ENCODE peak calls at places on chromosomes 2 and 18, in eight cellular contexts. Z is tibial artery, D is tibial nerve, A is A549, Q is endodermal cell, Y is body of pancreas, F is HCT116, H is AG04450. W is an unnamed sample.

GRCh38 chr2:132701810-132702209 is 31.8 kb upstream of the LYPD1 start:
- DNase-seq in Z (no peak), A (no peak), H (no peak), Q (no peak), D (no peak), Y (no peak), F (no peak), W (no peak)

GRCh38 chr2:232976176-232976575 is 36.9 kb downstream of the NGEF start:
- DNase-seq in A (no peak), Z (no peak), Y (no peak), H (no peak), F (no peak), Q (peak; percentile 31), D (no peak), W (no peak)

GRCh38 chr2:65420712-65421431 is 11.5 kb downstream of the SPRED2 start:
- DNase-seq in Z (no peak), A (peak; percentile 36), D (no peak), Q (peak; percentile 54), Y (no peak), H (peak; percentile 38), F (no peak), W (no peak)

GRCh38 chr18:8654482-8655451 is 45.5 kb downstream of the RAB12 start:
- DNase-seq in Q (peak; percentile 63), Z (no peak), Y (no peak), F (no peak), A (peak; percentile 43), H (no peak), D (no peak), W (no peak)

GRCh38 chr2:230326453-230327417 is at the start of gene SP140L:
- DNase-seq in H (peak; percentile 42), Y (peak; percentile 54), A (peak; percentile 24), Q (peak; percentile 79), F (peak; percentile 49), D (peak; percentile 40), Z (peak; percentile 68), W (no peak)

GRCh38 chr2:109070290-109070689 is 58.7 kb upstream of the SH3RF3 start:
- DNase-seq in Z (no peak), D (no peak), A (no peak), H (no peak), Q (no peak), F (no peak), Y (no peak), W (no peak)

GRCh38 chr2:40371525-40372277 is 80.2 kb downstream of the SLC8A1 start:
- DNase-seq in D (no peak), Z (peak; percentile 48), Q (peak; percentile 50), Y (no peak), A (no peak), F (no peak), H (peak; percentile 45), W (no peak)

GRCh38 chr2:38223256-38223655 is 147.3 kb upstream of the CYP1B1 start:
- DNase-seq in A (no peak), Y (no peak), Q (no peak), Z (no peak), D (no peak), H (no peak), F (no peak), W (no peak)

GRCh38 chr2:53594586-53594918 is 173.1 kb upstream of the CHAC2 start:
- DNase-seq in F (no peak), Q (no peak), H (no peak), D (no peak), A (no peak), Y (no peak), Z (no peak), W (no peak)

GRCh38 chr18:22432672-22433137 is 15.0 kb upstream of the CTAGE1 start:
- DNase-seq in F (peak; percentile 26), Q (no peak), Z (peak; percentile 90), H (peak; percentile 78), D (peak; percentile 16), Y (peak; percentile 85), A (peak; percentile 71), W (no peak)

GRCh38 chr2:237291138-237291792 is 122.7 kb downstream of the COL6A3 start:
- DNase-seq in Q (no peak), D (peak; percentile 88), Z (peak; percentile 96), Y (peak; percentile 85), F (peak; percentile 89), A (peak; percentile 81), H (peak; percentile 97), W (peak; percentile 43)

GRCh38 chr18:3832211-3832610 is 382.2 kb downstream of the TGIF1 start:
- DNase-seq in Z (no peak), Q (no peak), A (no peak), F (no peak), Y (no peak), H (no peak), D (no peak), W (no peak)

GRCh38 chr2:207823865-207824264 is 54.2 kb upstream of the FZD5 start:
- DNase-seq in A (no peak), F (no peak), Q (peak; percentile 29), D (no peak), Z (no peak), H (no peak), Y (no peak), W (no peak)

GRCh38 chr2:134289225-134289624 is 35.4 kb downstream of the MGAT5 start:
- DNase-seq in A (no peak), Z (peak; percentile 48), Y (peak; percentile 16), D (no peak), Q (no peak), F (no peak), H (no peak), W (no peak)

GRCh38 chr2:145200307-145200706 is 680.4 kb upstream of the ZEB2 start:
- DNase-seq in F (no peak), D (no peak), Y (no peak), Q (no peak), A (no peak), Z (no peak), H (no peak), W (no peak)

GRCh38 chr2:45172993-45173392 is 163.7 kb upstream of the SIX2 start:
- DNase-seq in H (no peak), Q (no peak), A (no peak), F (no peak), Y (no peak), D (no peak), Z (no peak), W (no peak)

GRCh38 chr2:121529439-121530209 is 1.1 kb upstream of the RNU4ATAC start:
- DNase-seq in H (peak; percentile 20), Z (peak; percentile 29), F (no peak), Q (no peak), Y (peak; percentile 58), D (peak; percentile 30), A (peak; percentile 29), W (peak; percentile 58)

GRCh38 chr2:190407246-190407661 is 901 bp upstream of the MFSD6 start:
- DNase-seq in F (no peak), Z (no peak), D (no peak), H (no peak), Q (peak; percentile 55), A (no peak), Y (no peak), W (no peak)

GRCh38 chr18:38025433-38026038 is 459.9 kb upstream of the CELF4 start:
- DNase-seq in H (no peak), F (no peak), D (no peak), Y (no peak), Q (peak; percentile 62), Z (no peak), A (no peak), W (no peak)

DNA sequence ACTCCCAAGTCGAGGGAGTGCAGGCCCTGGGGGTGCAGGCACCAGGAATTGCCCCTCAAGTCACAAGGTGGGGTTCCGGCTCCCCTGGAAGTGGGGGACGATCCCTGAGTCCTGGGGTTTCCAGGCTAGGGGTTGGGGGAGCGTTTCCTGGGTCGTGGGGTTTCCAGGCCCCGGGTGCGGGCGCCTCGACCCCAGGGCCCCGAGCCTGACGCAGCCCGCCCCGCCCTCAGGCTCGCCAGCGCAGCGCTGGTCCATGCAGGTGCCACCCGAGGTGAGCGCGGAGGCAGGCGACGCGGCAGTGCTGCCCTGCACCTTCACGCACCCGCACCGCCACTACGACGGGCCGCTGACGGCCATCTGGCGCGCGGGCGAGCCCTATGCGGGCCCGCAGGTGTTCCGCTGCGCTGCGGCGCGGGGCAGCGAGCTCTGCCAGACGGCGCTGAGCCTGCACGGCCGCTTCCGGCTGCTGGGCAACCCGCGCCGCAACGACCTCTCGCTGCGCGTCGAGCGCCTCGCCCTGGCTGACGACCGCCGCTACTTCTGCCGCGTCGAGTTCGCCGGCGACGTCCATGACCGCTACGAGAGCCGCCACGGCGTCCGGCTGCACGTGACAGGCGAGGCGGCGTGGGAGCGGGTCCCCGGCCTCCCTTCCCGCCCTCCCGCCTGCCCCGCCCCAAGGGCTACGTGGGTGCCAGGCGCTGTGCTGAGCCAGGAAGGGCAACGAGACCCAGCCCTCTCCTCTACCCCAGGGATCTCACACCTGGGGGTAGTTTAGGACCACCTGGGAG is 12.0 kb downstream of the SIGLEC15 start:
- DNase-seq in Z (no peak), H (no peak), A (no peak), Y (peak; percentile 36), D (no peak), Q (peak; percentile 90), F (no peak), W (no peak)
- TF ChIP-seq CTCF in Z (peak; percentile 17), H (peak; percentile 17), A (peak; percentile 25), Y (peak; percentile 43), D (no peak), Q (peak; percentile 59), F (no peak), W (no peak)

GRCh38 chr18:33288082-33288716 is 152.3 kb downstream of the CCDC178 start:
- DNase-seq in Y (no peak), Q (no peak), F (no peak), D (no peak), A (no peak), Z (no peak), H (no peak), W (no peak)
- H3K27ac ChIP-seq in Y (no peak overlapping the region), Q (no peak overlapping the region), F (no peak overlapping the region), D (no peak overlapping the region), A (no peak overlapping the region), Z (no peak overlapping the region), H (no peak overlapping the region), W (no peak overlapping the region)

GRCh38 chr2:163610817-163611556 is 124.8 kb downstream of the FIGN start:
- DNase-seq in Z (no peak), H (no peak), F (peak; percentile 6), A (peak; percentile 5), Y (no peak), Q (peak; percentile 75), D (no peak), W (peak; percentile 45)
- TF ChIP-seq CTCF in Z (no peak), H (no peak), F (no peak), A (no peak), Y (no peak), Q (peak; percentile 69), D (no peak), W (peak; percentile 10)

GRCh38 chr2:19359021-19359357 is 566 bp upstream of the OSR1 start:
- DNase-seq in H (no peak), Y (no peak), F (no peak), Z (no peak), Q (no peak), D (no peak), A (no peak), W (no peak)

GRCh38 chr2:19357383-19358241 is 811 bp downstream of the OSR1 start:
- DNase-seq in Y (no peak), H (no peak), D (no peak), A (no peak), Z (peak; percentile 30), Q (peak; percentile 71), F (no peak), W (no peak)

GRCh38 chr2:19359456-19359855 is 1.0 kb upstream of the OSR1 start:
- DNase-seq in Y (no peak), Z (no peak), D (no peak), F (no peak), H (no peak), A (no peak), Q (no peak), W (no peak)

GRCh38 chr2:19356545-19357382 is 1.7 kb downstream of the OSR1 start:
- DNase-seq in Z (no peak), Y (no peak), H (no peak), A (no peak), Q (peak; percentile 68), D (no peak), F (no peak), W (no peak)

GRCh38 chr2:19358242-19359020 is at the start of gene OSR1:
- DNase-seq in A (peak; percentile 80), H (peak; percentile 76), Q (peak; percentile 91), D (no peak), Z (peak; percentile 79), Y (no peak), F (no peak), W (no peak)
- H3K27ac ChIP-seq in A (peak within 1 kb of the TSS; percentile 85), H (peak within 1 kb of the TSS; percentile 77), Q (no peak within 1 kb of the TSS), D (peak within 1 kb of the TSS; percentile 18), Z (peak within 1 kb of the TSS; percentile 96), Y (no peak within 1 kb of the TSS), F (peak within 1 kb of the TSS; percentile 38), W (peak within 1 kb of the TSS; percentile 19)